ENCODE peak calls at places on chromosomes 13 and 19, in six cellular contexts. P is dorsolateral prefrontal cortex, M is testis, U is Caco-2, N is thoracic aorta, T is lower lobe of right lung. B is an unnamed sample. For H3K27me3, the result is how much of the 10 kb centered on the place peaks cover.

GRCh38 chr13:39685652-39686051 is 30.2 kb downstream of the COG6 start:
- DNase-seq in T (no peak), M (no peak), U (no peak), P (no peak), N (no peak), B (no peak)

GRCh38 chr19:28558783-28559182 is 654.2 kb downstream of the UQCRFS1 start:
- DNase-seq in N (no peak), M (no peak), P (no peak), U (no peak), T (no peak), B (no peak)

GRCh38 chr19:55593096-55593772 is 6.1 kb downstream of the FIZ1 start:
- DNase-seq in N (no peak), M (no peak), P (no peak), T (no peak), U (no peak), B (no peak)

GRCh38 chr19:16088985-16089846 is 12.9 kb downstream of the TPM4 start:
- DNase-seq in M (peak), P (no peak), U (no peak), T (no peak), N (no peak), B (peak)

GRCh38 chr13:110716235-110716505 is 2.7 kb downstream of the ING1 start:
- DNase-seq in N (no peak), M (peak), T (peak), U (peak), P (no peak), B (peak)

GRCh38 chr19:45599286-45599685 is 2.7 kb downstream of the GPR4 start:
- DNase-seq in U (no peak), P (no peak), M (no peak), T (no peak), N (no peak), B (no peak)

GRCh38 chr13:97327071-97327470 is 104.9 kb downstream of the MBNL2 start:
- DNase-seq in P (no peak), N (no peak), U (no peak), T (no peak), M (no peak), B (no peak)

GRCh38 chr13:26459276-26460131 is 98.0 kb upstream of the WASF3 start:
- DNase-seq in U (no peak), N (no peak), M (no peak), T (no peak), P (no peak), B (peak)

GRCh38 chr13:102907886-102908515 is 62.2 kb downstream of the ERCC5 start:
- DNase-seq in M (no peak), N (no peak), T (no peak), U (no peak), P (no peak), B (peak)

GRCh38 chr19:16527334-16527935 is 14.8 kb downstream of the CHERP start:
- DNase-seq in U (no peak), N (no peak), P (no peak), M (no peak), T (no peak), B (no peak)

GRCh38 chr13:36750046-36750445 is 69.0 kb upstream of the RFXAP start:
- DNase-seq in N (no peak), P (no peak), T (no peak), U (no peak), M (no peak), B (no peak)

GRCh38 chr13:40087021-40088002 is 431.9 kb downstream of the COG6 start:
- DNase-seq in N (no peak), M (no peak), P (no peak), U (no peak), T (no peak), B (no peak)

GRCh38 chr19:49422407-49423277 is 599 bp downstream of the PTH2 start:
- DNase-seq in M (peak), P (peak), T (no peak), U (no peak), N (no peak), B (no peak)

GRCh38 chr13:113618455-113618854 is 33.9 kb downstream of the TFDP1 start:
- DNase-seq in P (no peak), T (no peak), N (no peak), M (no peak), U (no peak), B (no peak)

GRCh38 chr13:79802389-79803140 is 321.6 kb downstream of the NDFIP2 start:
- DNase-seq in P (no peak), U (no peak), M (no peak), N (no peak), T (no peak), B (no peak)

GRCh38 chr19:49103331-49104085 is 10.7 kb upstream of the LIN7B start:
- DNase-seq in T (no peak), M (no peak), P (no peak), N (no peak), U (no peak), B (no peak)

GRCh38 chr19:11059511-11060358 is 29.5 kb upstream of the LDLR start:
- DNase-seq in M (no peak), N (no peak), T (no peak), P (no peak), U (no peak), B (no peak)

GRCh38 chr13:29901714-29902631 is 51.6 kb upstream of the UBL3 start:
- DNase-seq in M (no peak), P (no peak), N (no peak), T (no peak), U (peak), B (peak)

GRCh38 chr13:73366241-73366640 is 307.4 kb downstream of the KLF5 start:
- DNase-seq in M (no peak), P (no peak), U (no peak), T (no peak), N (no peak), B (no peak)

GRCh38 chr19:17021793-17022590 is 4.6 kb downstream of the CPAMD8 start:
- DNase-seq in P (no peak), M (no peak), U (peak), T (peak), N (no peak), B (no peak)

GRCh38 chr19:1680976-1681375 is 28.6 kb upstream of the TCF3 start:
- DNase-seq in U (no peak), M (no peak), T (no peak), P (no peak), N (no peak), B (no peak)

GRCh38 chr13:106121173-106121754 is 414.2 kb downstream of the EFNB2 start:
- DNase-seq in T (no peak), M (no peak), U (no peak), N (no peak), P (no peak), B (no peak)
- H3K4me3 ChIP-seq in T (no peak), M (no peak), U (no peak), N (no peak), P (no peak), B (no peak)

GRCh38 chr19:46631481-46631880 is 4.5 kb downstream of the GNG8 start:
- DNase-seq in N (no peak), T (no peak), M (no peak), U (no peak), P (no peak), B (no peak)

GRCh38 chr19:46634656-46635218 is 1.3 kb downstream of the GNG8 start:
- DNase-seq in N (no peak), M (no peak), P (no peak), U (no peak), T (no peak), B (no peak)

GRCh38 chr19:46630806-46631205 is 5.2 kb downstream of the GNG8 start:
- DNase-seq in N (no peak), P (no peak), M (no peak), U (no peak), T (no peak), B (no peak)

GRCh38 chr19:46634045-46634655 is 1.9 kb downstream of the GNG8 start:
- DNase-seq in U (peak), N (peak), M (peak), T (peak), P (peak), B (peak)

GRCh38 chr19:46633130-46633529 is 2.9 kb downstream of the GNG8 start:
- DNase-seq in N (no peak), P (no peak), M (no peak), U (no peak), T (no peak), B (peak)
- H3K27me3 ChIP-seq in N (under half), P (under half), M (under half), U (under half), T (under half), B (under half)

GRCh38 chr13:59413121-59413520 is 750.6 kb downstream of the DIAPH3 start:
- DNase-seq in T (no peak), U (no peak), N (no peak), P (no peak), M (no peak), B (no peak)

GRCh38 chr13:59415498-59415897 is 748.2 kb downstream of the DIAPH3 start:
- DNase-seq in U (no peak), P (no peak), T (no peak), N (no peak), M (no peak), B (no peak)

DNA sequence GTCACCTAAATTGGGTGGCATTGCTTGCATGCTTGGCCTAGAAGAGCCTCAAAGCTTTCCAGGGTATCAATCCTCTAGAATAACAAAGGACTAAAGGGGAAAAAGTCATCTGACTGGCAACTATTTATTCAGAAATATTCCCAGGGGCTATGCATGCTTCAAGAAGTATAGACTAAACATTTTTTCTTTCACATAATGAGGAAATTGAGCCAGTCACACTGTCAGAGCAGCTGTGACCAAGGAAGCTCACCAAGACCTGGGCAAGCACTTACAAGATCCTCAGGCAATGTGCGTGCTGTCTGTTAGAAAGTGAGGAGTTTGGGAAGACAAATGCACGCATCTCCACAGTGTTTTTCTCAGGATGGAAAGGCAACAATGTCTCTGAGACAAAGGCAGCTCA is 747.2 kb downstream of the DIAPH3 start:
- DNase-seq in T (no peak), P (no peak), M (no peak), N (no peak), U (no peak), B (no peak)
- H3K4me3 ChIP-seq in T (no peak), P (no peak), M (no peak), N (no peak), U (no peak), B (no peak)

GRCh38 chr19:34018546-34018945 is 153.8 kb upstream of the LSM14A start:
- DNase-seq in M (no peak), T (no peak), P (no peak), U (peak), N (no peak), B (no peak)

DNA sequence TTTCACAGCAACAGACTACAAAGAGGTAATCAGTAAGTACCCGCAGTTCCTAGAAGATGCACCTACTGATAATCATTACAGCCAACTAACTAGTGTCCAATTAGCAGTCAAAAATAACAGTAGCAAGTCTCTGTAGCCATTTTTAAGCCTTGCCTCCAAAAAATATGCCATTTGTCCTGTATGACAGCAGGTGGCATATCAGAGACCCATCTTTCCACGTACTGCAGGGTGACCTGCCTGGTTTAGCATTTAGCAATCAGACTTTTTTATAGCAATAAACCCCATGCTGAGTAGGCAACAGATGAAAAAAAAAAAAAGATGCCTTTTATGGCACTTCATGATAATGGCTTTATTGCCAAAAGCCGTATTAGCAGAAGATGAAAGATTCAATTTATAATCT is 155.3 kb upstream of the LSM14A start:
- DNase-seq in M (no peak), T (no peak), U (no peak), P (no peak), N (no peak), B (no peak)
- H3K27me3 ChIP-seq in M (under half), T (under half), U (under half), P (under half), N (under half), B (under half)

GRCh38 chr13:45222919-45223318 is 22.1 kb upstream of the KCTD4 start:
- DNase-seq in P (no peak), U (no peak), T (no peak), N (no peak), M (no peak), B (no peak)

GRCh38 chr13:45219123-45219891 is 18.5 kb upstream of the KCTD4 start:
- DNase-seq in N (no peak), M (no peak), U (no peak), P (no peak), T (no peak), B (peak)

GRCh38 chr13:45219938-45220375 is 19.1 kb upstream of the KCTD4 start:
- DNase-seq in N (no peak), P (no peak), U (no peak), T (no peak), M (no peak), B (peak)

GRCh38 chr13:45218689-45219088 is 17.8 kb upstream of the KCTD4 start:
- DNase-seq in P (no peak), U (no peak), M (no peak), N (no peak), T (no peak), B (no peak)

GRCh38 chr13:45220403-45220802 is 19.6 kb upstream of the KCTD4 start:
- DNase-seq in T (no peak), N (no peak), U (no peak), P (no peak), M (no peak), B (no peak)
- H3K4me3 ChIP-seq in T (no peak), N (no peak), U (no peak), P (no peak), M (no peak), B (no peak)

GRCh38 chr13:111927181-111927540 is 139.8 kb upstream of the SOX1 start:
- DNase-seq in U (no peak), M (no peak), T (no peak), P (no peak), N (no peak), B (no peak)
- H3K27me3 ChIP-seq in U (under half), M (under half), T (under half), P (under half), N (under half), B (under half)

B was measured in small intestine.